ENCODE peak calls at places on chromosomes 4 and X, in ten cellular contexts. One of them, this sample, is unnamed.
A peak's percentile ranks its signal among the peaks of the same experiment; 100 is the strongest.

GRCh38 chr4:181261279-181261678 is 981.9 kb upstream of the TENM3 start:
- DNase-seq in dorsolateral prefrontal cortex: no peak
- DNase-seq in lung: no peak
- DNase-seq in fibroblast of mammary gland: peak; percentile 17
- DNase-seq in CD8-positive, alpha-beta T cell: no peak
- DNase-seq in uterus: no peak
- DNase-seq in psoas muscle: no peak
- DNase-seq in kidney epithelial cell: no peak
- DNase-seq in transverse colon: no peak
- DNase-seq in hepatocyte: peak; percentile 31
- DNase-seq in this sample: no peak

GRCh38 chrX:39755152-39756032 is 342.4 kb downstream of the BCOR start:
- DNase-seq in dorsolateral prefrontal cortex: peak; percentile 37
- DNase-seq in lung: peak; percentile 49
- DNase-seq in fibroblast of mammary gland: peak; percentile 95
- DNase-seq in CD8-positive, alpha-beta T cell: no peak
- DNase-seq in uterus: peak; percentile 86
- DNase-seq in psoas muscle: peak; percentile 88
- DNase-seq in kidney epithelial cell: peak; percentile 81
- DNase-seq in transverse colon: peak; percentile 83
- DNase-seq in hepatocyte: peak; percentile 96
- DNase-seq in this sample: peak; percentile 94

GRCh38 chr4:47862297-47862696 is 24.4 kb upstream of the CORIN start:
- DNase-seq in dorsolateral prefrontal cortex: no peak
- DNase-seq in lung: no peak
- DNase-seq in fibroblast of mammary gland: peak; percentile 36
- DNase-seq in CD8-positive, alpha-beta T cell: no peak
- DNase-seq in uterus: no peak
- DNase-seq in psoas muscle: no peak
- DNase-seq in kidney epithelial cell: no peak
- DNase-seq in transverse colon: no peak
- DNase-seq in hepatocyte: no peak
- DNase-seq in this sample: no peak

GRCh38 chr4:1578301-1578781 is 105.8 kb downstream of the FAM53A start:
- DNase-seq in dorsolateral prefrontal cortex: no peak
- DNase-seq in lung: no peak
- DNase-seq in fibroblast of mammary gland: no peak
- DNase-seq in CD8-positive, alpha-beta T cell: no peak
- DNase-seq in uterus: no peak
- DNase-seq in psoas muscle: peak; percentile 22
- DNase-seq in kidney epithelial cell: no peak
- DNase-seq in transverse colon: no peak
- DNase-seq in hepatocyte: no peak
- DNase-seq in this sample: no peak

GRCh38 chr4:8303485-8304281 is 34.1 kb downstream of the HTRA3 start:
- DNase-seq in dorsolateral prefrontal cortex: no peak
- DNase-seq in lung: no peak
- DNase-seq in fibroblast of mammary gland: peak; percentile 96
- DNase-seq in CD8-positive, alpha-beta T cell: no peak
- DNase-seq in uterus: peak; percentile 11
- DNase-seq in psoas muscle: no peak
- DNase-seq in kidney epithelial cell: peak; percentile 61
- DNase-seq in transverse colon: peak; percentile 2
- DNase-seq in hepatocyte: peak; percentile 59
- DNase-seq in this sample: no peak

GRCh38 chrX:124211312-124211942 is 121.0 kb upstream of the TEX13D start:
- DNase-seq in dorsolateral prefrontal cortex: no peak
- DNase-seq in lung: no peak
- DNase-seq in fibroblast of mammary gland: peak; percentile 30
- DNase-seq in CD8-positive, alpha-beta T cell: no peak
- DNase-seq in uterus: no peak
- DNase-seq in psoas muscle: no peak
- DNase-seq in kidney epithelial cell: no peak
- DNase-seq in transverse colon: no peak
- DNase-seq in hepatocyte: peak; percentile 37
- DNase-seq in this sample: no peak

GRCh38 chrX:13064599-13065143 is 20.3 kb upstream of the FAM9C start:
- DNase-seq in dorsolateral prefrontal cortex: no peak
- DNase-seq in lung: no peak
- DNase-seq in fibroblast of mammary gland: peak; percentile 94
- DNase-seq in CD8-positive, alpha-beta T cell: no peak
- DNase-seq in uterus: no peak
- DNase-seq in psoas muscle: no peak
- DNase-seq in kidney epithelial cell: no peak
- DNase-seq in transverse colon: no peak
- DNase-seq in hepatocyte: peak; percentile 24
- DNase-seq in this sample: no peak

GRCh38 chrX:119481218-119481875 is 13.1 kb downstream of the SLC25A5 start:
- DNase-seq in dorsolateral prefrontal cortex: no peak
- DNase-seq in lung: peak; percentile 59
- DNase-seq in fibroblast of mammary gland: no peak
- DNase-seq in CD8-positive, alpha-beta T cell: no peak
- DNase-seq in uterus: no peak
- DNase-seq in psoas muscle: no peak
- DNase-seq in kidney epithelial cell: no peak
- DNase-seq in transverse colon: no peak
- DNase-seq in hepatocyte: no peak
- DNase-seq in this sample: no peak

GRCh38 chrX:43375146-43375545 is 281.0 kb upstream of the MAOA start:
- DNase-seq in dorsolateral prefrontal cortex: no peak
- DNase-seq in lung: no peak
- DNase-seq in fibroblast of mammary gland: no peak
- DNase-seq in CD8-positive, alpha-beta T cell: no peak
- DNase-seq in uterus: no peak
- DNase-seq in psoas muscle: no peak
- DNase-seq in kidney epithelial cell: no peak
- DNase-seq in transverse colon: no peak
- DNase-seq in hepatocyte: no peak
- DNase-seq in this sample: no peak

GRCh38 chrX:10039821-10040793 is 72.9 kb downstream of the CLDN34 start:
- DNase-seq in dorsolateral prefrontal cortex: no peak
- DNase-seq in lung: no peak
- DNase-seq in fibroblast of mammary gland: peak; percentile 48
- DNase-seq in CD8-positive, alpha-beta T cell: no peak
- DNase-seq in uterus: no peak
- DNase-seq in psoas muscle: no peak
- DNase-seq in kidney epithelial cell: peak; percentile 19
- DNase-seq in transverse colon: no peak
- DNase-seq in hepatocyte: no peak
- DNase-seq in this sample: no peak

GRCh38 chrX:118523920-118524319 is 28.3 kb downstream of the DOCK11 start:
- DNase-seq in dorsolateral prefrontal cortex: no peak
- DNase-seq in lung: no peak
- DNase-seq in fibroblast of mammary gland: no peak
- DNase-seq in CD8-positive, alpha-beta T cell: peak; percentile 3
- DNase-seq in uterus: no peak
- DNase-seq in psoas muscle: no peak
- DNase-seq in kidney epithelial cell: no peak
- DNase-seq in transverse colon: no peak
- DNase-seq in hepatocyte: no peak
- DNase-seq in this sample: no peak

GRCh38 chr4:306551-306961 is 1.3 kb upstream of the ZNF732 start:
- DNase-seq in dorsolateral prefrontal cortex: no peak
- DNase-seq in lung: no peak
- DNase-seq in fibroblast of mammary gland: no peak
- DNase-seq in CD8-positive, alpha-beta T cell: no peak
- DNase-seq in uterus: no peak
- DNase-seq in psoas muscle: no peak
- DNase-seq in kidney epithelial cell: no peak
- DNase-seq in transverse colon: no peak
- DNase-seq in hepatocyte: no peak
- DNase-seq in this sample: no peak

GRCh38 chrX:68018248-68019203 is 414.8 kb downstream of the OPHN1 start:
- DNase-seq in dorsolateral prefrontal cortex: no peak
- DNase-seq in lung: no peak
- DNase-seq in fibroblast of mammary gland: peak; percentile 47
- DNase-seq in CD8-positive, alpha-beta T cell: no peak
- DNase-seq in uterus: no peak
- DNase-seq in psoas muscle: no peak
- DNase-seq in kidney epithelial cell: no peak
- DNase-seq in transverse colon: no peak
- DNase-seq in hepatocyte: no peak
- DNase-seq in this sample: peak; percentile 4

GRCh38 chr4:154124539-154125255 is 335.8 kb upstream of the SFRP2 start:
- DNase-seq in dorsolateral prefrontal cortex: no peak
- DNase-seq in lung: no peak
- DNase-seq in fibroblast of mammary gland: peak; percentile 95
- DNase-seq in CD8-positive, alpha-beta T cell: no peak
- DNase-seq in uterus: no peak
- DNase-seq in psoas muscle: no peak
- DNase-seq in kidney epithelial cell: peak; percentile 86
- DNase-seq in transverse colon: no peak
- DNase-seq in hepatocyte: no peak
- DNase-seq in this sample: peak; percentile 63

GRCh38 chr4:79528241-79528706 is 120.2 kb upstream of the GK2 start:
- DNase-seq in dorsolateral prefrontal cortex: no peak
- DNase-seq in lung: no peak
- DNase-seq in fibroblast of mammary gland: peak; percentile 1
- DNase-seq in CD8-positive, alpha-beta T cell: no peak
- DNase-seq in uterus: no peak
- DNase-seq in psoas muscle: no peak
- DNase-seq in kidney epithelial cell: peak; percentile 21
- DNase-seq in transverse colon: no peak
- DNase-seq in hepatocyte: no peak
- DNase-seq in this sample: peak; percentile 19

GRCh38 chrX:84188320-84188834 is 378 bp upstream of the RPS6KA6 start:
- DNase-seq in dorsolateral prefrontal cortex: peak; percentile 31
- DNase-seq in lung: peak; percentile 32
- DNase-seq in fibroblast of mammary gland: peak; percentile 44
- DNase-seq in CD8-positive, alpha-beta T cell: no peak
- DNase-seq in uterus: peak; percentile 55
- DNase-seq in psoas muscle: peak; percentile 25
- DNase-seq in kidney epithelial cell: peak; percentile 14
- DNase-seq in transverse colon: peak; percentile 55
- DNase-seq in hepatocyte: peak; percentile 86
- DNase-seq in this sample: no peak

GRCh38 chr4:55248756-55249155 is 97.3 kb upstream of the SRD5A3 start:
- DNase-seq in dorsolateral prefrontal cortex: no peak
- DNase-seq in lung: no peak
- DNase-seq in fibroblast of mammary gland: peak; percentile 63
- DNase-seq in CD8-positive, alpha-beta T cell: no peak
- DNase-seq in uterus: no peak
- DNase-seq in psoas muscle: no peak
- DNase-seq in kidney epithelial cell: no peak
- DNase-seq in transverse colon: no peak
- DNase-seq in hepatocyte: no peak
- DNase-seq in this sample: no peak

GRCh38 chrX:136608295-136608933 is 39.5 kb upstream of the CD40LG start:
- DNase-seq in dorsolateral prefrontal cortex: peak; percentile 5
- DNase-seq in lung: no peak
- DNase-seq in fibroblast of mammary gland: peak; percentile 41
- DNase-seq in CD8-positive, alpha-beta T cell: peak; percentile 16
- DNase-seq in uterus: no peak
- DNase-seq in psoas muscle: peak; percentile 27
- DNase-seq in kidney epithelial cell: no peak
- DNase-seq in transverse colon: peak; percentile 64
- DNase-seq in hepatocyte: no peak
- DNase-seq in this sample: no peak
- TF ChIP-seq CTCF in dorsolateral prefrontal cortex: peak; percentile 21
- TF ChIP-seq CTCF in lung: peak; percentile 8
- TF ChIP-seq CTCF in fibroblast of mammary gland: peak; percentile 32
- TF ChIP-seq CTCF in CD8-positive, alpha-beta T cell: peak; percentile 44
- TF ChIP-seq CTCF in uterus: peak; percentile 2
- TF ChIP-seq CTCF in psoas muscle: peak; percentile 40
- TF ChIP-seq CTCF in kidney epithelial cell: no peak
- TF ChIP-seq CTCF in transverse colon: peak; percentile 27
- TF ChIP-seq CTCF in hepatocyte: peak; percentile 25
- TF ChIP-seq CTCF in this sample: peak; percentile 47

GRCh38 chrX:41457618-41458192 is 10.6 kb downstream of the NYX start:
- DNase-seq in dorsolateral prefrontal cortex: no peak
- DNase-seq in lung: no peak
- DNase-seq in fibroblast of mammary gland: no peak
- DNase-seq in CD8-positive, alpha-beta T cell: no peak
- DNase-seq in uterus: no peak
- DNase-seq in psoas muscle: no peak
- DNase-seq in kidney epithelial cell: no peak
- DNase-seq in transverse colon: no peak
- DNase-seq in hepatocyte: no peak
- DNase-seq in this sample: no peak
- TF ChIP-seq CTCF in dorsolateral prefrontal cortex: no peak
- TF ChIP-seq CTCF in lung: no peak
- TF ChIP-seq CTCF in fibroblast of mammary gland: peak; percentile 26
- TF ChIP-seq CTCF in CD8-positive, alpha-beta T cell: no peak
- TF ChIP-seq CTCF in uterus: no peak
- TF ChIP-seq CTCF in psoas muscle: no peak
- TF ChIP-seq CTCF in kidney epithelial cell: no peak
- TF ChIP-seq CTCF in transverse colon: no peak
- TF ChIP-seq CTCF in hepatocyte: no peak
- TF ChIP-seq CTCF in this sample: peak; percentile 29

GRCh38 chr4:118879409-118879808 is 9.2 kb upstream of the SYNPO2 start:
- DNase-seq in dorsolateral prefrontal cortex: no peak
- DNase-seq in lung: no peak
- DNase-seq in fibroblast of mammary gland: no peak
- DNase-seq in CD8-positive, alpha-beta T cell: no peak
- DNase-seq in uterus: no peak
- DNase-seq in psoas muscle: no peak
- DNase-seq in kidney epithelial cell: no peak
- DNase-seq in transverse colon: no peak
- DNase-seq in hepatocyte: no peak
- DNase-seq in this sample: no peak

GRCh38 chr4:118888666-118889312 is at the start of gene SYNPO2:
- DNase-seq in dorsolateral prefrontal cortex: peak; percentile 61
- DNase-seq in lung: peak; percentile 57
- DNase-seq in fibroblast of mammary gland: peak; percentile 81
- DNase-seq in CD8-positive, alpha-beta T cell: no peak
- DNase-seq in uterus: peak; percentile 90
- DNase-seq in psoas muscle: peak; percentile 79
- DNase-seq in kidney epithelial cell: peak; percentile 35
- DNase-seq in transverse colon: peak; percentile 72
- DNase-seq in hepatocyte: peak; percentile 83
- DNase-seq in this sample: no peak

GRCh38 chr4:118884716-118885115 is 3.9 kb upstream of the SYNPO2 start:
- DNase-seq in dorsolateral prefrontal cortex: no peak
- DNase-seq in lung: no peak
- DNase-seq in fibroblast of mammary gland: no peak
- DNase-seq in CD8-positive, alpha-beta T cell: no peak
- DNase-seq in uterus: no peak
- DNase-seq in psoas muscle: no peak
- DNase-seq in kidney epithelial cell: no peak
- DNase-seq in transverse colon: no peak
- DNase-seq in hepatocyte: no peak
- DNase-seq in this sample: no peak

GRCh38 chr4:118881512-118882146 is 7.0 kb upstream of the SYNPO2 start:
- DNase-seq in dorsolateral prefrontal cortex: no peak
- DNase-seq in lung: no peak
- DNase-seq in fibroblast of mammary gland: no peak
- DNase-seq in CD8-positive, alpha-beta T cell: no peak
- DNase-seq in uterus: no peak
- DNase-seq in psoas muscle: no peak
- DNase-seq in kidney epithelial cell: no peak
- DNase-seq in transverse colon: no peak
- DNase-seq in hepatocyte: no peak
- DNase-seq in this sample: no peak

GRCh38 chr4:118883861-118884260 is 4.8 kb upstream of the SYNPO2 start:
- DNase-seq in dorsolateral prefrontal cortex: no peak
- DNase-seq in lung: no peak
- DNase-seq in fibroblast of mammary gland: no peak
- DNase-seq in CD8-positive, alpha-beta T cell: no peak
- DNase-seq in uterus: no peak
- DNase-seq in psoas muscle: no peak
- DNase-seq in kidney epithelial cell: no peak
- DNase-seq in transverse colon: no peak
- DNase-seq in hepatocyte: no peak
- DNase-seq in this sample: no peak
- TF ChIP-seq CTCF in dorsolateral prefrontal cortex: peak; percentile 8
- TF ChIP-seq CTCF in lung: no peak
- TF ChIP-seq CTCF in fibroblast of mammary gland: peak; percentile 34
- TF ChIP-seq CTCF in CD8-positive, alpha-beta T cell: no peak
- TF ChIP-seq CTCF in uterus: no peak
- TF ChIP-seq CTCF in psoas muscle: no peak
- TF ChIP-seq CTCF in kidney epithelial cell: no peak
- TF ChIP-seq CTCF in transverse colon: no peak
- TF ChIP-seq CTCF in hepatocyte: peak; percentile 8
- TF ChIP-seq CTCF in this sample: peak; percentile 31

GRCh38 chrX:153924149-153924861 is 1.8 kb downstream of the ARHGAP4 start:
- DNase-seq in dorsolateral prefrontal cortex: no peak
- DNase-seq in lung: no peak
- DNase-seq in fibroblast of mammary gland: peak; percentile 33
- DNase-seq in CD8-positive, alpha-beta T cell: no peak
- DNase-seq in uterus: no peak
- DNase-seq in psoas muscle: no peak
- DNase-seq in kidney epithelial cell: no peak
- DNase-seq in transverse colon: peak; percentile 45
- DNase-seq in hepatocyte: no peak
- DNase-seq in this sample: no peak
- TF ChIP-seq CTCF in dorsolateral prefrontal cortex: peak; percentile 25
- TF ChIP-seq CTCF in lung: no peak
- TF ChIP-seq CTCF in fibroblast of mammary gland: peak; percentile 8
- TF ChIP-seq CTCF in CD8-positive, alpha-beta T cell: peak; percentile 38
- TF ChIP-seq CTCF in uterus: no peak
- TF ChIP-seq CTCF in psoas muscle: no peak
- TF ChIP-seq CTCF in kidney epithelial cell: no peak
- TF ChIP-seq CTCF in transverse colon: no peak
- TF ChIP-seq CTCF in hepatocyte: peak; percentile 30
- TF ChIP-seq CTCF in this sample: peak; percentile 38